ENCODE peak calls at places on chromosomes 4 and X, in seven cellular contexts. E is hypothalamus; J is NCI-H1694; Y is HT1080; R is CD4-positive, CD25-positive, alpha-beta regulatory T cell; I is NCI-H1092; B is activated naive CD8-positive, alpha-beta T cell treated with anti-CD3 and anti-CD28 coated beads, Interleukin-2, amount 10 ng/mL, durations not matched to agents 7 days and 5 days. Z is an unnamed sample.

GRCh38 chrX:140432328-140433025 is 72.4 kb downstream of the SOX3 start:
- DNase-seq in J (no peak), I (no peak), B (no peak), Y (no peak), R (no peak), E (peak; percentile 35), Z (no peak)

GRCh38 chr4:153249199-153250154 is 45.2 kb downstream of the TRIM2 start:
- DNase-seq in Y (peak; percentile 88), B (peak; percentile 87), J (peak; percentile 51), R (peak; percentile 80), E (peak; percentile 71), I (peak; percentile 86), Z (peak; percentile 43)

GRCh38 chr4:17597517-17597916 is 16.9 kb upstream of the MED28 start:
- DNase-seq in B (no peak), R (no peak), Y (peak; percentile 30), J (no peak), I (peak; percentile 14), E (no peak), Z (no peak)

GRCh38 chr4:74267998-74268606 is 40.2 kb upstream of the EPGN start:
- DNase-seq in J (no peak), I (no peak), R (no peak), Y (peak; percentile 86), B (no peak), E (no peak), Z (peak; percentile 14)

GRCh38 chr4:77797239-77797638 is 21.9 kb downstream of the CNOT6L start:
- DNase-seq in B (no peak), I (no peak), J (no peak), Y (no peak), E (no peak), R (no peak), Z (no peak)

GRCh38 chr4:71338846-71339593 is at the start of gene SLC4A4:
- DNase-seq in R (no peak), B (no peak), E (no peak), J (no peak), Y (peak; percentile 94), I (no peak), Z (no peak)

GRCh38 chr4:150569384-150569987 is 12.5 kb upstream of the MAB21L2 start:
- DNase-seq in I (no peak), E (no peak), B (no peak), Y (peak; percentile 27), R (no peak), J (no peak), Z (no peak)

GRCh38 chr4:123750044-123750443 is 353.4 kb downstream of the SPRY1 start:
- DNase-seq in Y (no peak), I (no peak), J (no peak), R (no peak), B (no peak), E (no peak), Z (no peak)

GRCh38 chr4:184544711-184545409 is 70.5 kb upstream of the IRF2 start:
- DNase-seq in E (no peak), Y (peak; percentile 11), I (no peak), J (no peak), B (no peak), R (no peak), Z (no peak)

GRCh38 chrX:130118396-130118795 is 8.1 kb upstream of the ELF4 start:
- DNase-seq in I (no peak), Y (peak; percentile 50), B (no peak), R (no peak), E (no peak), J (no peak), Z (peak; percentile 69)

GRCh38 chr4:100288811-100289529 is 98.7 kb upstream of the DDIT4L start:
- DNase-seq in J (no peak), R (no peak), I (no peak), B (no peak), Y (no peak), E (no peak), Z (no peak)

GRCh38 chrX:14922437-14922836 is 49.2 kb downstream of the MOSPD2 start:
- DNase-seq in J (no peak), E (no peak), I (no peak), B (no peak), Y (peak; percentile 82), R (no peak), Z (no peak)

GRCh38 chrX:153736871-153737441 is 12.3 kb downstream of the ABCD1 start:
- DNase-seq in I (peak; percentile 41), B (no peak), J (no peak), E (no peak), Y (no peak), R (no peak), Z (no peak)

GRCh38 chrX:105527759-105528158 is 294.6 kb upstream of the NRK start:
- DNase-seq in I (no peak), Y (no peak), J (no peak), B (no peak), E (no peak), R (no peak), Z (no peak)

GRCh38 chr4:165384608-165385007 is 5.8 kb downstream of the CPE start:
- DNase-seq in E (no peak), Y (no peak), R (no peak), J (peak; percentile 96), I (peak; percentile 45), B (no peak), Z (peak; percentile 63)

GRCh38 chr4:112517067-112517588 is 1.1 kb upstream of the NEUROG2 start:
- DNase-seq in E (no peak), B (peak; percentile 57), J (no peak), R (no peak), I (no peak), Y (no peak), Z (no peak)

GRCh38 chr4:108714880-108715279 is 48.0 kb downstream of the ETNPPL start:
- DNase-seq in I (no peak), J (no peak), E (no peak), R (no peak), Y (no peak), B (no peak), Z (no peak)

GRCh38 chr4:22356996-22357596 is 158.8 kb downstream of the ADGRA3 start:
- DNase-seq in R (no peak), I (peak; percentile 35), E (no peak), B (no peak), J (no peak), Y (peak; percentile 58), Z (peak; percentile 9)

GRCh38 chr4:7294176-7294756 is 101.9 kb downstream of the SORCS2 start:
- DNase-seq in I (no peak), J (no peak), E (no peak), B (no peak), Y (no peak), R (no peak), Z (no peak)

GRCh38 chr4:70586841-70587240 is 5.2 kb upstream of the AMBN start:
- DNase-seq in R (no peak), J (no peak), Y (no peak), E (no peak), B (no peak), I (no peak), Z (no peak)

GRCh38 chr4:128916832-128917231 is 107.3 kb downstream of the JADE1 start:
- DNase-seq in I (no peak), J (no peak), B (no peak), E (peak; percentile 2), Y (no peak), R (no peak), Z (no peak)

GRCh38 chr4:128310266-128310697 is 22.7 kb upstream of the PGRMC2 start:
- DNase-seq in I (peak; percentile 55), J (peak; percentile 32), R (no peak), E (no peak), B (no peak), Y (no peak), Z (peak; percentile 39)

GRCh38 chrX:51742586-51742985 is 656 bp upstream of the GSPT2 start:
- DNase-seq in Y (no peak), E (no peak), B (no peak), I (no peak), R (no peak), J (no peak), Z (no peak)

GRCh38 chrX:18997916-18998315 is 14.0 kb upstream of the PHKA2 start:
- DNase-seq in Y (no peak), B (no peak), I (no peak), R (no peak), E (no peak), J (no peak), Z (no peak)

GRCh38 chrX:39601193-39602085 is 496.3 kb downstream of the BCOR start:
- DNase-seq in B (no peak), Y (no peak), I (no peak), E (no peak), R (no peak), J (peak; percentile 34), Z (no peak)

GRCh38 chr4:1743551-1743950 is 22.2 kb downstream of the TACC3 start:
- DNase-seq in J (no peak), Y (no peak), E (no peak), R (no peak), I (no peak), B (no peak), Z (no peak)

GRCh38 chrX:72128881-72129280 is 2.8 kb downstream of the RTL5 start:
- DNase-seq in E (no peak), J (no peak), B (no peak), R (no peak), I (peak; percentile 8), Y (no peak), Z (no peak)

GRCh38 chr4:153725070-153725810 is 34.6 kb downstream of the RNF175 start:
- DNase-seq in B (no peak), I (no peak), E (no peak), R (no peak), J (no peak), Y (no peak), Z (no peak)

GRCh38 chr4:98833384-98833783 is 95.5 kb downstream of the EIF4E start:
- DNase-seq in Y (no peak), E (no peak), B (no peak), J (no peak), I (no peak), R (no peak), Z (no peak)

GRCh38 chr4:73538162-73538561 is 56.6 kb downstream of the AFM start:
- DNase-seq in I (no peak), R (no peak), E (no peak), B (no peak), J (no peak), Y (no peak), Z (no peak)

GRCh38 chrX:154032653-154033052 is 13.0 kb upstream of the IRAK1 start:
- DNase-seq in B (no peak), I (no peak), Y (no peak), E (no peak), J (no peak), R (no peak), Z (no peak)

GRCh38 chr4:168119100-168119499 is 26.8 kb downstream of the ANXA10 start:
- DNase-seq in Y (no peak), R (no peak), B (no peak), J (no peak), E (no peak), I (no peak), Z (no peak)